ENCODE peak calls at places on chromosomes 7 and 10, in five cellular contexts. One of them, this sample, is unnamed. For H3K4me1, the result is how much of the 10 kb centered on the place peaks cover.

GRCh38 chr7:13071999-13072398 is 384.6 kb downstream of the ARL4A start:
- DNase-seq in neural progenitor cell: no peak
- DNase-seq in spleen: no peak
- DNase-seq in thoracic aorta: no peak
- DNase-seq in ovary: no peak
- DNase-seq in this sample: no peak

GRCh38 chr7:101089876-101090275 is 4.6 kb downstream of the TRIM56 start:
- DNase-seq in neural progenitor cell: no peak
- DNase-seq in spleen: no peak
- DNase-seq in thoracic aorta: no peak
- DNase-seq in ovary: no peak
- DNase-seq in this sample: no peak

GRCh38 chr7:135653285-135654080 is 8.8 kb upstream of the STMP1 start:
- DNase-seq in neural progenitor cell: no peak
- DNase-seq in spleen: no peak
- DNase-seq in thoracic aorta: no peak
- DNase-seq in ovary: no peak
- DNase-seq in this sample: no peak

GRCh38 chr7:28315565-28316420 is 96.5 kb upstream of the CREB5 start:
- DNase-seq in neural progenitor cell: no peak
- DNase-seq in spleen: no peak
- DNase-seq in thoracic aorta: no peak
- DNase-seq in ovary: no peak
- DNase-seq in this sample: peak

GRCh38 chr7:82109288-82109687 is 334.3 kb downstream of the CACNA2D1 start:
- DNase-seq in neural progenitor cell: no peak
- DNase-seq in spleen: no peak
- DNase-seq in thoracic aorta: no peak
- DNase-seq in ovary: no peak
- DNase-seq in this sample: no peak

GRCh38 chr10:98030991-98031431 is 590 bp upstream of the CRTAC1 start:
- DNase-seq in neural progenitor cell: peak
- DNase-seq in spleen: no peak
- DNase-seq in thoracic aorta: no peak
- DNase-seq in ovary: no peak
- DNase-seq in this sample: no peak

GRCh38 chr7:921071-921461 is 33.4 kb downstream of the ADAP1 start:
- DNase-seq in neural progenitor cell: no peak
- DNase-seq in spleen: peak
- DNase-seq in thoracic aorta: no peak
- DNase-seq in ovary: peak
- DNase-seq in this sample: no peak

GRCh38 chr7:90726623-90727022 is 130.5 kb downstream of the CDK14 start:
- DNase-seq in neural progenitor cell: peak
- DNase-seq in spleen: no peak
- DNase-seq in thoracic aorta: no peak
- DNase-seq in ovary: no peak
- DNase-seq in this sample: no peak

GRCh38 chr7:77457779-77458178 is 41.6 kb upstream of the GSAP start:
- DNase-seq in neural progenitor cell: no peak
- DNase-seq in spleen: no peak
- DNase-seq in thoracic aorta: no peak
- DNase-seq in ovary: no peak
- DNase-seq in this sample: no peak

GRCh38 chr7:17697128-17697881 is 243.0 kb downstream of the SNX13 start:
- DNase-seq in neural progenitor cell: no peak
- DNase-seq in spleen: no peak
- DNase-seq in thoracic aorta: no peak
- DNase-seq in ovary: no peak
- DNase-seq in this sample: no peak

DNA sequence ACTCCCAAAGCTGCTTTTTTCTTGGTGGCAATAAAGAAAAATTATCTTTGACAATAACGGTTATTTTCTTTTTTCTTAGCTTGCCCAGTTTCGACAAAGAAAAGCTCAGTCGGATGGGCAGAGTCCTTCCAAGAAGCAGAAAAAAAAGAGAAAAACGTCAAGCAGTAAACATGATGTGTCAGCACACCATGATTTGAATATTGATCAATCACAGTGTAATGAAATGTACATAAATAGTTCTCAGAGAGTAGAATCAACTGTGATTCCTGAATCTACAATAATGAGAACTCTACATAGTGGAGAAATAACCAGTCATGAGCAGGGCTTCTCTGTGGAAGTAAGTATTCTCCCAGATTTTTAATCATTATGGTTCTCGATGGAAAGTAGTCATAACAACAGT is 33.0 kb downstream of the AKAP9 start:
- DNase-seq in neural progenitor cell: no peak
- DNase-seq in spleen: no peak
- DNase-seq in thoracic aorta: no peak
- DNase-seq in ovary: no peak
- DNase-seq in this sample: no peak
- H3K4me1 ChIP-seq in neural progenitor cell: under half
- H3K4me1 ChIP-seq in spleen: under half
- H3K4me1 ChIP-seq in thoracic aorta: under half
- H3K4me1 ChIP-seq in ovary: under half
- H3K4me1 ChIP-seq in this sample: under half

DNA sequence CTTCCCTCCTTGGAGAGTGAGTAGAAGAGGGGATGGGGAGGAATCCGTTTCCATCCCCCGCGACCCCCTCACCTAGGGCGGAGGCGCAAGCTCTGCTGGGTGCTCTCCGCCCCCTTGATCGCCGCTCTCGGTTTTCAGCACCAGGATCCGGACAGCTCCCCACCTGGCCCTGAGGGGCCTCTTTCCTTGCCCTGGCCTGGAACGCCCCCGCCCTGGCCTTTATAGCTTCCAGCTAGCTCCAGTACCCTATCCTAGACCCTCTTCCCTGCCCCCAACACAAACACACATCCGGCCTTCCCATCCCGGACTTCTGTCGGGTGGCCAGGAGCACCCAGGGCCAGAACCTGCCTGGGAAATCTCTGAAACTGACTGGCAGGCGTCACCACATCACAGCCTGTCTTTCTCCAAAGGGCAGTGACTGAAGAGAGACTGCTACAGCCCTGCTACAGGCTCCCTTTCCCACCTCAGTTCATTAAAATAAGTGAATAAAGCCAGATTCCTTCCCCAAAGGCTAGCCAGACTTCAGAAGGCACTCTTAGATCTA is 72.3 kb upstream of the LEP start:
- DNase-seq in neural progenitor cell: peak
- DNase-seq in spleen: no peak
- DNase-seq in thoracic aorta: no peak
- DNase-seq in ovary: no peak
- DNase-seq in this sample: no peak
- H3K4me3 ChIP-seq in neural progenitor cell: peak
- H3K4me3 ChIP-seq in spleen: peak
- H3K4me3 ChIP-seq in thoracic aorta: no peak
- H3K4me3 ChIP-seq in ovary: no peak
- H3K4me3 ChIP-seq in this sample: no peak

DNA sequence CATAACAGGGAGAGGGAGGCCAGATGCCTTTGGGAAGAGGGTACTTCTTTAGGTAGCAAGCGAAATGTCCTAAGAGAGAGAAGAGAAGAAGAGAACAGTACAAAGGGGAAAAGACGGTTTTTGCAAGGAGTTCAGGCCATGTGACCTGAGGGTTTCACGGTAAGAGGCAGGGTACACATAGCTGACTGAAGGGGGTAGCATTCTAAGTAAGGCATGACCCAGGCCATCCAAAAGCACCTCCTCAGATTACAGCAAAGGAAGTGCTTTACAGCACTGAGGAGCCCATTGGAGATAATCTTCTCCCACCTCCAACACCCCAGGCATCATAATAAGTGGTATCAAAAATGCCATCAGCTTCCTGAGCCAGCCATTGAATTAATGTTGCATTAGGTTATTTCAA is 258.2 kb upstream of the NPY start:
- DNase-seq in neural progenitor cell: no peak
- DNase-seq in spleen: no peak
- DNase-seq in thoracic aorta: no peak
- DNase-seq in ovary: no peak
- DNase-seq in this sample: no peak
- H3K27ac ChIP-seq in neural progenitor cell: no peak
- H3K27ac ChIP-seq in spleen: no peak
- H3K27ac ChIP-seq in thoracic aorta: no peak
- H3K27ac ChIP-seq in ovary: no peak
- H3K27ac ChIP-seq in this sample: no peak

GRCh38 chr7:47471358-47471703 is 110.6 kb downstream of the TNS3 start:
- DNase-seq in neural progenitor cell: no peak
- DNase-seq in spleen: no peak
- DNase-seq in thoracic aorta: no peak
- DNase-seq in ovary: no peak
- DNase-seq in this sample: no peak

GRCh38 chr7:47473499-47474210 is 108.3 kb downstream of the TNS3 start:
- DNase-seq in neural progenitor cell: no peak
- DNase-seq in spleen: no peak
- DNase-seq in thoracic aorta: no peak
- DNase-seq in ovary: no peak
- DNase-seq in this sample: no peak

GRCh38 chr7:47471831-47472230 is 110.1 kb downstream of the TNS3 start:
- DNase-seq in neural progenitor cell: no peak
- DNase-seq in spleen: no peak
- DNase-seq in thoracic aorta: no peak
- DNase-seq in ovary: no peak
- DNase-seq in this sample: no peak

GRCh38 chr7:47474211-47474936 is 107.5 kb downstream of the TNS3 start:
- DNase-seq in neural progenitor cell: no peak
- DNase-seq in spleen: no peak
- DNase-seq in thoracic aorta: no peak
- DNase-seq in ovary: no peak
- DNase-seq in this sample: no peak

DNA sequence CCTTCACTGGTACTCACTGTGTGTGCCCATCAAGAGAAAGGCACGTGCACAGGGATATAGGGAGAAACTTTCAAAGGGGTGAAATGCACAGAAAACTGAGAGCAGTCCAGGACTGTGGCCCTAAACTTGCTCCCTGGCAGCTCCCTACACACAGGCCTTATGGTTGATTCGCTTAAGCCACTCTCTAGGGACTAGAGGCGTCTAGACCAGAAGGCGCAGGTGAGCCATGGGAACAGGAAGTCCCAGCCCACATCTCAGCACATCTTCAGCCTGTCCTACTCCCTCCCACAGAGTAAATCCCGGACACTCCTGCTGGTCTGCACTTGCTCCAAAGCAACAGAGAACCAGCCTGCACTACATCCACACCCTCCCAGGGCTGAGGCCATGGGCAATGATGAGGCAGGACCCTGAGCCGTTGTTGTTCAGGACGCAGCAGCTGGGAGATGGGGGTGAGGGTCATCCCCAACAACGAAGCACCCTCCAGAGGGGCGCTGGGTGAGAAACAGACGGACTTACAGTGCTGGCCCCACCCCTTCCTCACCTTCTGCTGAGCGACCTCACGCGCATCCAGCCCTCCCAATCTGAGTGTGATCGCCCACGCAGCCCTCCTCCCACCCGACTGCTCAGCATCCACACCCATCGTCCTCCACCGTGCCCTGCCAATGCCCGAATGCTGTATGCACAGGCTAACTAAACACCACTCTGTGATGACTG is 109.3 kb downstream of the TNS3 start:
- DNase-seq in neural progenitor cell: no peak
- DNase-seq in spleen: no peak
- DNase-seq in thoracic aorta: no peak
- DNase-seq in ovary: no peak
- DNase-seq in this sample: no peak
- H3K4me1 ChIP-seq in neural progenitor cell: under half
- H3K4me1 ChIP-seq in spleen: half or more
- H3K4me1 ChIP-seq in thoracic aorta: half or more
- H3K4me1 ChIP-seq in ovary: under half
- H3K4me1 ChIP-seq in this sample: under half

DNA sequence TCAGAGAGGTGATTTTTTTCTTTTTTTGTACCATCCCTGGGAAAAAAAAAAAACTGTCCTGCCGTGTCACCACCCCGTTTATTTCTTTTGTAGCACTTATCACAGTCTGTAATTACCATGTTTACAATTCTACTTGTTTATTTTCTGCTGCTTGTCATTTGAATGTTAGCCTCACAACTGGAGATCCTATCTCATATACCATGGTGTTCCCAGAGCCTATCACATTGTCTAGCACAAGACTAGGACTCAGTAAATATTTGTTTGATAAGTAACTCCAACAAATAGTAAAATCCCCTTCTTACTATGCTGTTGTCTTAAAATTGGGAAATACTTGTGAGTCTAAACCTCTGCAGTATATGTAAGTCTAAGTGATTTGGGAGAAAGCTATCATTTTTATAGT is 36.0 kb downstream of the MKLN1 start:
- DNase-seq in neural progenitor cell: no peak
- DNase-seq in spleen: no peak
- DNase-seq in thoracic aorta: no peak
- DNase-seq in ovary: no peak
- DNase-seq in this sample: no peak
- H3K4me3 ChIP-seq in neural progenitor cell: no peak
- H3K4me3 ChIP-seq in spleen: no peak
- H3K4me3 ChIP-seq in thoracic aorta: no peak
- H3K4me3 ChIP-seq in ovary: no peak
- H3K4me3 ChIP-seq in this sample: no peak

This sample was measured in breast epithelium.